ENCODE peak calls at places on chromosomes 1 and 21, in four cellular contexts. V, Q, Z and D are unnamed samples.

GRCh38 chr1:228131736-228132135 is 8.3 kb upstream of the GUK1 start:
- DNase-seq in Q (no peak), Z (no peak), V (no peak), D (no peak)

GRCh38 chr1:180135535-180135934 is 19.1 kb upstream of the QSOX1 start:
- DNase-seq in Q (no peak), V (no peak), Z (no peak), D (no peak)

GRCh38 chr1:98388431-98388830 is 273.1 kb upstream of the SNX7 start:
- DNase-seq in Z (no peak), V (no peak), Q (no peak), D (no peak)

GRCh38 chr1:174265273-174265672 is 106.0 kb downstream of the RABGAP1L start:
- DNase-seq in Q (no peak), Z (no peak), V (no peak), D (no peak)

GRCh38 chr1:211549092-211549749 is 29.7 kb downstream of the SLC30A1 start:
- DNase-seq in V (no peak), Q (no peak), Z (no peak), D (no peak)

GRCh38 chr1:51518730-51519047 is 377 bp downstream of the EPS15 start:
- DNase-seq in Z (peak), V (peak), Q (peak), D (peak)

GRCh38 chr1:47564570-47564969 is 126.7 kb downstream of the FOXD2 start:
- DNase-seq in V (no peak), Z (no peak), Q (no peak), D (peak)

GRCh38 chr1:171431994-171432393 is 53.3 kb upstream of the PRRC2C start:
- DNase-seq in V (no peak), Q (no peak), Z (no peak), D (no peak)

GRCh38 chr1:182588460-182589396 is at the start of gene RNASEL:
- DNase-seq in V (peak), Z (no peak), Q (peak), D (peak)

GRCh38 chr1:28147264-28148094 is 29.0 kb downstream of the PTAFR start:
- DNase-seq in Z (no peak), V (no peak), Q (no peak), D (peak)

GRCh38 chr1:154753426-154753825 is 116.7 kb downstream of the KCNN3 start:
- DNase-seq in Z (no peak), V (no peak), Q (no peak), D (no peak)

GRCh38 chr1:12617511-12617900 is 504 bp downstream of the DHRS3 start:
- DNase-seq in V (no peak), Z (peak), Q (no peak), D (no peak)

GRCh38 chr1:13700521-13701273 is 709 bp downstream of the PRDM2 start:
- DNase-seq in Z (no peak), Q (peak), V (peak), D (peak)

GRCh38 chr1:109788695-109789521 is 25.2 kb upstream of the EPS8L3 start:
- DNase-seq in Q (peak), V (peak), Z (peak), D (peak)

GRCh38 chr1:228393268-228393699 is 13.4 kb downstream of the TRIM11 start:
- DNase-seq in V (no peak), Q (no peak), Z (peak), D (no peak)

GRCh38 chr1:160374701-160375443 is 8.0 kb downstream of the NHLH1 start:
- DNase-seq in Z (no peak), V (no peak), Q (no peak), D (peak)

GRCh38 chr21:26148834-26149354 is 21.7 kb downstream of the APP start:
- DNase-seq in Z (no peak), Q (no peak), V (no peak), D (no peak)

GRCh38 chr1:24236170-24237045 is 49.3 kb upstream of the IFNLR1 start:
- DNase-seq in Z (no peak), V (peak), Q (no peak), D (no peak)

GRCh38 chr1:113846391-113847035 is 25.0 kb downstream of the PTPN22 start:
- DNase-seq in Z (no peak), V (no peak), Q (no peak), D (no peak)

GRCh38 chr1:233543338-233544255 is 70.3 kb upstream of the KCNK1 start:
- DNase-seq in Z (peak), V (peak), Q (peak), D (no peak)

GRCh38 chr1:21952806-21953514 is 15.8 kb upstream of the HSPG2 start:
- DNase-seq in Q (no peak), Z (no peak), V (no peak), D (no peak)

GRCh38 chr1:32761253-32761877 is 55.8 kb downstream of the YARS1 start:
- DNase-seq in Q (peak), V (no peak), Z (no peak), D (peak)

GRCh38 chr1:198096390-198096789 is 60.4 kb upstream of the NEK7 start:
- DNase-seq in Z (no peak), V (no peak), Q (no peak), D (no peak)

GRCh38 chr1:90753556-90753955 is 36.5 kb upstream of the BARHL2 start:
- DNase-seq in Z (no peak), Q (no peak), V (no peak), D (no peak)

GRCh38 chr1:25706146-25707089 is 89.8 kb downstream of the MAN1C1 start:
- DNase-seq in Q (no peak), Z (no peak), V (no peak), D (no peak)

GRCh38 chr1:24910210-24910609 is 19.9 kb downstream of the RUNX3 start:
- DNase-seq in Q (no peak), V (no peak), Z (no peak), D (no peak)

GRCh38 chr1:214331827-214332423 is 51.0 kb downstream of the SMYD2 start:
- DNase-seq in V (peak), Z (peak), Q (peak), D (peak)

GRCh38 chr1:152035406-152036315 is 1.1 kb downstream of the S100A11 start:
- DNase-seq in Q (peak), Z (no peak), V (peak), D (no peak)
- TF ChIP-seq HMGXB4 in Q (no peak), Z (no peak), V (peak), D (no peak)

GRCh38 chr1:9826087-9826486 is 2.3 kb upstream of the CLSTN1 start:
- DNase-seq in V (no peak), Q (no peak), Z (no peak), D (no peak)

GRCh38 chr1:9825101-9826074 is 1.6 kb upstream of the CLSTN1 start:
- DNase-seq in V (peak), Q (peak), Z (peak), D (peak)

GRCh38 chr1:9827558-9828185 is 3.9 kb upstream of the CLSTN1 start:
- DNase-seq in V (peak), Q (peak), Z (no peak), D (peak)

GRCh38 chr1:9824702-9825089 is 931 bp upstream of the CLSTN1 start:
- DNase-seq in Z (no peak), Q (no peak), V (no peak), D (no peak)

DNA sequence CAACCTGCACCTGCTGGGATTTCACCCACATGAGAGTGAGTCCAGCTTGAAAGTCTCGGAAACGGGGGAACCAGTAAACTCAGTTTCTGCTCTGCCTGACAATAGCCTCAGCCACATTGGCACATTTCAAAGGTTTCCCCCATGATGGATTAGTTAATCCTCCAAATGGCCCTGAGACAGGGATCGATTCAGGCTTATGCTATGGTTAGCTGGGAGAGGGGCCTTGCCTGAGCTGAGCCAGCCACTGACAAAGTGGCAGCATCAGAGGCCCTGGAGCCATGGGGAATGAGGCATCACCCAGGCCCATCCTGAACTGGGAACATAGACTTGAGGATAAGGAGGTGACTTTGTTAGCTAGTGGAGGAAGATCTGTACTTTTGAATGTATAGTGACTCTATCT is 2.9 kb upstream of the CLSTN1 start:
- DNase-seq in Z (no peak), V (no peak), Q (no peak), D (no peak)
- TF ChIP-seq HMGXB4 in Z (no peak), V (no peak), Q (no peak), D (no peak)

GRCh38 chr1:59052194-59052593 is 244.7 kb upstream of the FGGY start:
- DNase-seq in Q (no peak), Z (peak), V (no peak), D (no peak)
- TF ChIP-seq HMGXB4 in Q (no peak), Z (peak), V (no peak), D (no peak)

GRCh38 chr1:30700528-30701265 is 22.7 kb downstream of the MATN1 start:
- DNase-seq in Q (peak), Z (no peak), V (no peak), D (no peak)
- TF ChIP-seq HMGXB4 in Q (no peak), Z (no peak), V (no peak), D (no peak)

DNA sequence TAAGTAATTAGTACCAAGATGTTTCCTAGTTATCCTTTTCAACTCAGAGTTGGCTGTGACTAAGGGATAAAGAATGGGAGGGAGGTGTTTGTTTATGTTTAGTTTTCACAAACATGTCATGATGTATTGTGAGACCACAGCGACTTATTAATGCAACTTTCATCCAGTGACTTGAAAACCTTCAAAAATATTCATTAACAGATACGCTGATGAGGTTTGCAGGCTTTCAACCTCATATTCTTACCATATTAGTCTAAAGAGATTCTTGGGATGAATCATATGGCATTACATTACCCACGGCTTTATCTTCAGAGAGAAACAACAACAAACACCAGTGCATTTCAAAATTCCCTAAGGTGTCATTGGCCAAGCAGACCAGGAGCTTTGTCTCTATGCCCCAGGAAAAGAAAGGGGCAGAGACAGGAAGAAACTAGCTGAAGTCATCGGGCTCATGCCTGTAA is 36.4 kb downstream of the PALMD start:
- DNase-seq in Z (no peak), Q (no peak), V (peak), D (no peak)
- TF ChIP-seq HMGXB4 in Z (no peak), Q (no peak), V (no peak), D (no peak)